ENCODE peak calls at places on chromosomes 16 and 17, in six cellular contexts. One of them, this sample, is unnamed.

GRCh38 chr16:1416521-1416941 is 2.0 kb upstream of the UNKL start:
- DNase-seq in heart left ventricle: no peak
- DNase-seq in Peyer's patch: no peak
- DNase-seq in uterus: no peak
- DNase-seq in prostate gland: no peak
- DNase-seq in NB4: no peak
- DNase-seq in this sample: no peak

GRCh38 chr17:16987830-16988601 is 16.1 kb upstream of the TNFRSF13B start:
- DNase-seq in prostate gland: no peak
- DNase-seq in uterus: peak
- DNase-seq in heart left ventricle: peak
- DNase-seq in NB4: peak
- DNase-seq in Peyer's patch: no peak
- DNase-seq in this sample: no peak

GRCh38 chr17:17729620-17730249 is 48.5 kb downstream of the RAI1 start:
- DNase-seq in Peyer's patch: no peak
- DNase-seq in NB4: peak
- DNase-seq in prostate gland: peak
- DNase-seq in heart left ventricle: no peak
- DNase-seq in uterus: no peak
- DNase-seq in this sample: peak

GRCh38 chr17:28573521-28573920 is 2.2 kb upstream of the PIGS start:
- DNase-seq in uterus: no peak
- DNase-seq in Peyer's patch: no peak
- DNase-seq in prostate gland: no peak
- DNase-seq in NB4: no peak
- DNase-seq in heart left ventricle: no peak
- DNase-seq in this sample: no peak

GRCh38 chr17:2701161-2701995 is 10.2 kb downstream of the CLUH start:
- DNase-seq in Peyer's patch: peak
- DNase-seq in uterus: peak
- DNase-seq in prostate gland: no peak
- DNase-seq in NB4: no peak
- DNase-seq in heart left ventricle: no peak
- DNase-seq in this sample: no peak

GRCh38 chr17:61157246-61157887 is 242.3 kb upstream of the TBX2 start:
- DNase-seq in heart left ventricle: no peak
- DNase-seq in NB4: no peak
- DNase-seq in Peyer's patch: no peak
- DNase-seq in prostate gland: no peak
- DNase-seq in uterus: no peak
- DNase-seq in this sample: no peak

GRCh38 chr16:57639172-57639571 is 10.7 kb downstream of the ADGRG1 start:
- DNase-seq in prostate gland: peak
- DNase-seq in heart left ventricle: no peak
- DNase-seq in NB4: no peak
- DNase-seq in Peyer's patch: no peak
- DNase-seq in uterus: no peak
- DNase-seq in this sample: peak

GRCh38 chr17:14038206-14038605 is 31.1 kb upstream of the COX10 start:
- DNase-seq in Peyer's patch: no peak
- DNase-seq in prostate gland: no peak
- DNase-seq in uterus: no peak
- DNase-seq in NB4: no peak
- DNase-seq in heart left ventricle: no peak
- DNase-seq in this sample: no peak

GRCh38 chr16:74271879-74272278 is 24.7 kb upstream of the PSMD7 start:
- DNase-seq in prostate gland: no peak
- DNase-seq in heart left ventricle: no peak
- DNase-seq in Peyer's patch: no peak
- DNase-seq in NB4: no peak
- DNase-seq in uterus: no peak
- DNase-seq in this sample: no peak

GRCh38 chr16:50674831-50675230 is 6.3 kb downstream of the SNX20 start:
- DNase-seq in prostate gland: no peak
- DNase-seq in NB4: no peak
- DNase-seq in uterus: no peak
- DNase-seq in heart left ventricle: no peak
- DNase-seq in Peyer's patch: no peak
- DNase-seq in this sample: no peak

GRCh38 chr17:31743767-31744166 is 115.3 kb downstream of the COPRS start:
- DNase-seq in NB4: peak
- DNase-seq in prostate gland: peak
- DNase-seq in Peyer's patch: no peak
- DNase-seq in uterus: no peak
- DNase-seq in heart left ventricle: peak
- DNase-seq in this sample: no peak

GRCh38 chr17:49597928-49598655 is 22.4 kb downstream of the NXPH3 start:
- DNase-seq in prostate gland: no peak
- DNase-seq in uterus: no peak
- DNase-seq in heart left ventricle: no peak
- DNase-seq in Peyer's patch: no peak
- DNase-seq in NB4: no peak
- DNase-seq in this sample: no peak

GRCh38 chr16:83447560-83447959 is 360.2 kb upstream of the HSBP1 start:
- DNase-seq in prostate gland: no peak
- DNase-seq in Peyer's patch: no peak
- DNase-seq in NB4: no peak
- DNase-seq in heart left ventricle: no peak
- DNase-seq in uterus: no peak
- DNase-seq in this sample: no peak

GRCh38 chr17:78890111-78890897 is 12.7 kb downstream of the CEP295NL start:
- DNase-seq in NB4: peak
- DNase-seq in prostate gland: no peak
- DNase-seq in heart left ventricle: peak
- DNase-seq in uterus: no peak
- DNase-seq in Peyer's patch: no peak
- DNase-seq in this sample: peak

GRCh38 chr16:35193956-35194355 is 1734.5 kb downstream of the TP53TG3F start:
- DNase-seq in heart left ventricle: no peak
- DNase-seq in uterus: no peak
- DNase-seq in prostate gland: no peak
- DNase-seq in NB4: no peak
- DNase-seq in Peyer's patch: no peak
- DNase-seq in this sample: no peak

GRCh38 chr17:34584805-34585416 is 5.5 kb downstream of the TMEM132E start:
- DNase-seq in heart left ventricle: no peak
- DNase-seq in NB4: peak
- DNase-seq in prostate gland: no peak
- DNase-seq in Peyer's patch: peak
- DNase-seq in uterus: no peak
- DNase-seq in this sample: no peak

GRCh38 chr16:7345423-7345822 is 12.8 kb downstream of the RBFOX1 start:
- DNase-seq in heart left ventricle: peak
- DNase-seq in prostate gland: no peak
- DNase-seq in Peyer's patch: no peak
- DNase-seq in uterus: no peak
- DNase-seq in NB4: no peak
- DNase-seq in this sample: no peak

GRCh38 chr16:66923866-66924265 is 1.5 kb downstream of the RRAD start:
- DNase-seq in heart left ventricle: no peak
- DNase-seq in prostate gland: no peak
- DNase-seq in uterus: no peak
- DNase-seq in NB4: peak
- DNase-seq in Peyer's patch: no peak
- DNase-seq in this sample: no peak

GRCh38 chr17:40602445-40603443 is 37.5 kb upstream of the CCR7 start:
- DNase-seq in Peyer's patch: no peak
- DNase-seq in prostate gland: no peak
- DNase-seq in NB4: no peak
- DNase-seq in heart left ventricle: no peak
- DNase-seq in uterus: no peak
- DNase-seq in this sample: no peak

GRCh38 chr16:67181346-67181745 is 2.4 kb downstream of the MATCAP1 start:
- DNase-seq in NB4: no peak
- DNase-seq in uterus: peak
- DNase-seq in Peyer's patch: no peak
- DNase-seq in prostate gland: no peak
- DNase-seq in heart left ventricle: no peak
- DNase-seq in this sample: peak

GRCh38 chr16:76265434-76266045 is 11.7 kb upstream of the CNTNAP4 start:
- DNase-seq in uterus: no peak
- DNase-seq in Peyer's patch: peak
- DNase-seq in heart left ventricle: no peak
- DNase-seq in prostate gland: no peak
- DNase-seq in NB4: peak
- DNase-seq in this sample: peak

GRCh38 chr16:73126453-73126853 is 78.5 kb upstream of the ZFHX3 start:
- DNase-seq in Peyer's patch: no peak
- DNase-seq in prostate gland: no peak
- DNase-seq in NB4: peak
- DNase-seq in uterus: peak
- DNase-seq in heart left ventricle: no peak
- DNase-seq in this sample: peak

DNA sequence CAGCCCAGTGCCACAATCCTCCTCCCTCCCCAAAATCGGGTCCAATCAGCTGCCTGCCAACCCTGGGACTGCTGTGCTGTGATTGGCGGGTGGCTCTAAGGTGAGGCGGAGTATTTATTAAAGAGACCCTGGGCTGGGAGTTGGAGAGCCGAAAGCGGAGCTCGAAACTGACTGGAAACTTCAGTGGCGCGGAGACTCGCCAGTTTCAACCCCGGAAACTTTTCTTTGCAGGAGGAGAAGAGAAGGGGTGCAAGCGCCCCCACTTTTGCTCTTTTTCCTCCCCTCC is at the start of gene SOX9:
- DNase-seq in uterus: no peak
- DNase-seq in Peyer's patch: peak
- DNase-seq in NB4: no peak
- DNase-seq in heart left ventricle: peak
- DNase-seq in prostate gland: peak
- DNase-seq in this sample: peak
- TF ChIP-seq POLR2A in uterus: no peak
- TF ChIP-seq POLR2A in Peyer's patch: peak
- TF ChIP-seq POLR2A in NB4: no peak
- TF ChIP-seq POLR2A in heart left ventricle: peak
- TF ChIP-seq POLR2A in prostate gland: peak
- TF ChIP-seq POLR2A in this sample: peak

GRCh38 chr17:44911133-44912001 is 3.9 kb downstream of the GFAP start:
- DNase-seq in NB4: peak
- DNase-seq in prostate gland: peak
- DNase-seq in Peyer's patch: peak
- DNase-seq in uterus: peak
- DNase-seq in heart left ventricle: peak
- DNase-seq in this sample: peak
- H3K4me3 ChIP-seq in NB4: no peak
- H3K4me3 ChIP-seq in prostate gland: no peak
- H3K4me3 ChIP-seq in Peyer's patch: peak
- H3K4me3 ChIP-seq in uterus: peak
- H3K4me3 ChIP-seq in heart left ventricle: peak
- H3K4me3 ChIP-seq in this sample: no peak

GRCh38 chr17:59487161-59487873 is 78.1 kb upstream of the DHX40 start:
- DNase-seq in prostate gland: no peak
- DNase-seq in heart left ventricle: no peak
- DNase-seq in NB4: no peak
- DNase-seq in uterus: no peak
- DNase-seq in Peyer's patch: no peak
- DNase-seq in this sample: no peak
- TF ChIP-seq POLR2A in prostate gland: no peak
- TF ChIP-seq POLR2A in heart left ventricle: no peak
- TF ChIP-seq POLR2A in NB4: no peak
- TF ChIP-seq POLR2A in uterus: no peak
- TF ChIP-seq POLR2A in Peyer's patch: no peak
- TF ChIP-seq POLR2A in this sample: no peak

GRCh38 chr17:74453665-74454196 is 12.7 kb upstream of the CD300A start:
- DNase-seq in heart left ventricle: no peak
- DNase-seq in NB4: no peak
- DNase-seq in Peyer's patch: peak
- DNase-seq in uterus: no peak
- DNase-seq in prostate gland: no peak
- DNase-seq in this sample: peak

GRCh38 chr17:74451557-74451956 is 14.9 kb upstream of the CD300A start:
- DNase-seq in heart left ventricle: no peak
- DNase-seq in uterus: no peak
- DNase-seq in prostate gland: no peak
- DNase-seq in Peyer's patch: no peak
- DNase-seq in NB4: no peak
- DNase-seq in this sample: no peak

GRCh38 chr17:74454197-74455024 is 12.0 kb upstream of the CD300A start:
- DNase-seq in Peyer's patch: peak
- DNase-seq in heart left ventricle: peak
- DNase-seq in NB4: peak
- DNase-seq in uterus: peak
- DNase-seq in prostate gland: peak
- DNase-seq in this sample: peak

GRCh38 chr17:74452027-74452840 is 14.2 kb upstream of the CD300A start:
- DNase-seq in uterus: no peak
- DNase-seq in Peyer's patch: peak
- DNase-seq in prostate gland: no peak
- DNase-seq in heart left ventricle: no peak
- DNase-seq in NB4: peak
- DNase-seq in this sample: no peak

DNA sequence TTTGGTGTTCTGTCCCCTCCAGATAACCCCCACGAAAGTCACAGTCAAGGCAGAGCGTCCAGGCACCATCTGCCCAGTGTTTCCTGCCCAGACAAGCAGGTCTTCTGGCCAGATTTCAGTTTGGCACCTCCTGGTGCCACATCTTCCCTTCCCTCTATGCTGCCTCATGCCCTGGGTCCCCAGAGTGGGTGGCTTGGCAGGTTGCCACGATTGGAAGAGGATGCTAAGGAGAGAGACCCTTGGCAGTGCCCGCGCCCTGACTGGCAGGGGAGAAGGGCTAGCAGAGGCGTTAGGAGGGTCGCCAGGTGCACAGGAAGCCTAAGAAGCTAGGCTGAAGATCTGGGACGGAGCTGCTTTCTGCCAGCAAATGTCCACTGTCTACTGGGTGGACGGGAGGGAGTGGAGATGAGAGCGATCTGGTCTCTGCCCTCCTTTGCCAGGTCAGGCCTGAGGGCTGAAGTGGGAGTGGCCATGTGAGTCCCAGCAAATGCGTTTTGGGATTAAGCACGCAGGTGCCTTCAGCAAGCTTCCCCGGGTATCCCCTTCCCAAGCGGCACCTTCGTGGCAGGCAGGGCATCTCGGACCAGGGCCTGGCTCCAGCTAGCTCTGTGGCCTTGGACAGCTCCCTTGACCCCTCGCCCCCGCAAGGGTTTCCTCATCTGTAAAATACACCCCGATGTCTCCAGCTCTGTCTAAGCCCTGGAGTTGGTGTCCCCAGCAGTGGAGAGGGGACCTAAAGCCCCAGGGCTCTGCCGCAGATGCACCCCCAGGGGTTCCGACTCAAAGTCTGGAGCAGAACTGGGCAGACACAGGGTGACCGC is 13.4 kb upstream of the CD300A start:
- DNase-seq in Peyer's patch: no peak
- DNase-seq in uterus: no peak
- DNase-seq in NB4: no peak
- DNase-seq in prostate gland: no peak
- DNase-seq in heart left ventricle: no peak
- DNase-seq in this sample: peak
- H3K4me3 ChIP-seq in Peyer's patch: peak
- H3K4me3 ChIP-seq in uterus: no peak
- H3K4me3 ChIP-seq in NB4: no peak
- H3K4me3 ChIP-seq in prostate gland: peak
- H3K4me3 ChIP-seq in heart left ventricle: peak
- H3K4me3 ChIP-seq in this sample: no peak